ENCODE peak calls at places on chromosomes 3 and 15, in ten cellular contexts. M, C, S, G, P, N, B, J, I and W are unnamed samples.

GRCh38 chr3:49294343-49294742 is 17.3 kb upstream of the C3orf62 start:
- DNase-seq in M (no peak), G (no peak), B (no peak), J (no peak), C (no peak), S (no peak), P (no peak), I (no peak), N (no peak), W (no peak)

GRCh38 chr3:160134454-160134853 is 90.8 kb upstream of the C3orf80 start:
- DNase-seq in J (no peak), C (no peak), B (no peak), G (no peak), I (no peak), N (no peak), M (no peak), S (peak), P (no peak), W (no peak)

GRCh38 chr3:34212671-34213070 is 414.2 kb downstream of the PDCD6IP start:
- DNase-seq in G (peak), B (no peak), M (peak), N (no peak), C (peak), I (no peak), J (peak), S (no peak), P (peak), W (no peak)

GRCh38 chr3:112775011-112775742 is 71.5 kb downstream of the CD200R1L start:
- DNase-seq in P (no peak), N (no peak), S (no peak), M (peak), I (no peak), B (no peak), J (peak), G (peak), C (peak), W (peak)

GRCh38 chr3:50166309-50167019 is 11.3 kb downstream of the SEMA3F start:
- DNase-seq in B (no peak), M (no peak), S (no peak), J (no peak), C (no peak), N (peak), P (no peak), G (no peak), I (no peak), W (no peak)

GRCh38 chr15:67750371-67750770 is 74.9 kb upstream of the SKOR1 start:
- DNase-seq in P (no peak), N (no peak), C (no peak), B (no peak), G (no peak), I (no peak), M (no peak), S (no peak), J (no peak), W (no peak)

GRCh38 chr3:31823184-31823583 is 157.9 kb downstream of the OSBPL10 start:
- DNase-seq in B (no peak), G (no peak), I (no peak), C (no peak), N (no peak), J (no peak), M (no peak), S (no peak), P (no peak), W (no peak)

GRCh38 chr3:45555154-45555591 is 39.4 kb upstream of the LIMD1 start:
- DNase-seq in I (no peak), P (no peak), S (no peak), N (no peak), B (no peak), G (no peak), C (no peak), M (no peak), J (no peak), W (no peak)

GRCh38 chr15:101288905-101289513 is 6.0 kb downstream of the SNRPA1 start:
- DNase-seq in G (peak), J (peak), B (peak), I (no peak), S (peak), M (peak), C (no peak), N (peak), P (peak), W (no peak)

GRCh38 chr3:66017084-66017990 is 21.4 kb downstream of the MAGI1 start:
- DNase-seq in J (no peak), N (no peak), B (no peak), G (no peak), C (no peak), P (no peak), M (no peak), I (no peak), S (no peak), W (no peak)